ENCODE peak calls at places on chromosomes 3 and 15, in five cellular contexts. M is cardiac muscle cell, F is thyroid gland, U is uterus, P is heart left ventricle. C is an unnamed sample.

GRCh38 chr3:194306771-194307640 is 44.1 kb downstream of the CPN2 start:
- DNase-seq in M (no peak), F (peak; percentile 67), U (no peak), P (no peak), C (no peak)

GRCh38 chr3:73073091-73073707 is 11.7 kb downstream of the EBLN2 start:
- DNase-seq in M (no peak), F (no peak), U (no peak), P (no peak), C (no peak)

GRCh38 chr3:187941848-187942194 is 196.6 kb upstream of the BCL6 start:
- DNase-seq in M (no peak), F (no peak), U (no peak), P (no peak), C (no peak)

GRCh38 chr3:165185707-165186327 is 10.4 kb downstream of the SLITRK3 start:
- DNase-seq in M (peak; percentile 75), F (peak; percentile 45), U (peak; percentile 42), P (no peak), C (peak; percentile 61)

GRCh38 chr15:99019558-99020540 is 12.3 kb upstream of the PGPEP1L start:
- DNase-seq in M (peak; percentile 60), F (no peak), U (no peak), P (no peak), C (no peak)

GRCh38 chr3:130773371-130773770 is 26.7 kb upstream of the PIK3R4 start:
- DNase-seq in M (peak; percentile 85), F (peak; percentile 6), U (no peak), P (no peak), C (no peak)

GRCh38 chr15:37041836-37042235 is 58.5 kb downstream of the MEIS2 start:
- DNase-seq in M (no peak), F (no peak), U (no peak), P (no peak), C (no peak)

GRCh38 chr3:44954289-44954688 is 21.7 kb downstream of the ZDHHC3 start:
- DNase-seq in M (no peak), F (no peak), U (no peak), P (no peak), C (no peak)

GRCh38 chr3:165855581-165855980 is 18.4 kb upstream of the BCHE start:
- DNase-seq in M (peak; percentile 21), F (no peak), U (no peak), P (no peak), C (no peak)

DNA sequence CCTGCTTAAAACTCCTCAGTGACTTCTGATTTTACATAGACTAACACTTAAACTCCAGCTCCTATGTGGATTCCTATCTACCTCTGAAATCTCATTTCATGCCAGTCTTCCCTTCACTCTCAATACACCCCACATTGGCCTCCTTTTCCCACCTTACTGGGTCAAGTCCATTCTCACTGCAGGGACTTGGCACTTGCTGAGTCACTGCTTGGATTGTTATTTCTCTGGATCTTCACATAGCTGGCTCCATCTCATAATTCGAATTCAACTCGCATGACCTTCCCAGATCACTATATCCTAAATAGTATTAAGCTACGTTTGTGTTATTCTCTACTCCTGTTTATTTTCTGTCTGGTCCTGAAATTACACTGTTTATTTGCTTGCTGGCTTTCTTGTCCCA is 59.6 kb upstream of the FRMD4B start:
- DNase-seq in M (no peak), F (no peak), U (no peak), P (no peak), C (no peak)
- H3K4me3 ChIP-seq in M (no peak overlapping the region), F (no peak overlapping the region), U (peak overlapping the region; percentile 30), P (no peak overlapping the region), C (no peak overlapping the region)

GRCh38 chr3:63909431-63909830 is 2.8 kb downstream of the SCAANT1 start:
- DNase-seq in M (peak; percentile 34), F (no peak), U (no peak), P (no peak), C (no peak)

GRCh38 chr3:63908776-63909175 is 3.4 kb downstream of the SCAANT1 start:
- DNase-seq in M (no peak), F (no peak), U (no peak), P (no peak), C (no peak)

GRCh38 chr3:63905731-63906620 is 6.2 kb downstream of the SCAANT1 start:
- DNase-seq in M (no peak), F (no peak), U (no peak), P (no peak), C (no peak)

GRCh38 chr3:63910873-63911272 is 1.3 kb downstream of the SCAANT1 start:
- DNase-seq in M (no peak), F (no peak), U (no peak), P (no peak), C (no peak)

GRCh38 chr3:63908081-63908736 is 4.0 kb downstream of the SCAANT1 start:
- DNase-seq in M (peak; percentile 59), F (no peak), U (no peak), P (no peak), C (no peak)
- TF ChIP-seq CTCF in M (peak; percentile 48), F (no peak), U (peak; percentile 43), P (peak; percentile 32), C (no peak)

DNA sequence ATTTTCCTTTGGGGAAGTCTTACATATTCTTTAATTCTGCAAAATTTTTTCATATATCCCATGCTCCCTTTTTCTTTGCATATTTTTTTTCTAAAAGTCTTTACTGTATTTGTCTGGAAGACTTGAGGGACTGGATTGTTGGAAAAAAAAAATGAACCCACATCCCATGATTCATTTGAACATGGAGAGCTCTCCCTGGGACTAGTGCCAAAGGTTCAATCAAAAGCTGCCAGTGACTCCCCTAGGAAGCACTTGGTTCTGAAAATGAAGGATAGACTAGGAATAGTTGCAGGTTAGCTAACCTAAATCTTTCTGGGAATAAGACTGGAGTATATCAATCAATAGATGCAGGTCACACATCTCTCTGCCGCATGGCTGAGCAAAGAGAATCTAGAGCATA is 16.4 kb upstream of the BNC1 start:
- DNase-seq in M (peak; percentile 64), F (no peak), U (no peak), P (no peak), C (no peak)
- H3K4me3 ChIP-seq in M (no peak overlapping the region), F (no peak overlapping the region), U (no peak overlapping the region), P (no peak overlapping the region), C (no peak overlapping the region)

DNA sequence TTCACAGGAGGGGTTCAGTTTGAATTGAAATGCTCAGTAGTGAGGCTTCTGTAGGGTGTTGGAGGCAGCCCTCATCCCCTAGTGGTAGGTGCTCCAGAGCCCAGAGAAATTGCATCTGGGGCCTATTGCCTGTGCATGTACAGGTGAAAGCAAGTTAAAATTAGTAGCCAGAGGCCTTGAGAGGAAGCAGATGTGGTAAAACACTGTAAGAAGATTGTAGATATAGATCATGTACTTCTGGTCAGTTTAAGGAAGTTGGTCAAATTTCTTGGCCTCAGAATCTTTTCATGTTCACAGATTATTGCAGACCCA is 34.6 kb downstream of the IGSF10 start:
- DNase-seq in M (no peak), F (no peak), U (no peak), P (no peak), C (no peak)
- TF ChIP-seq CTCF in M (peak; percentile 26), F (no peak), U (no peak), P (no peak), C (no peak)

DNA sequence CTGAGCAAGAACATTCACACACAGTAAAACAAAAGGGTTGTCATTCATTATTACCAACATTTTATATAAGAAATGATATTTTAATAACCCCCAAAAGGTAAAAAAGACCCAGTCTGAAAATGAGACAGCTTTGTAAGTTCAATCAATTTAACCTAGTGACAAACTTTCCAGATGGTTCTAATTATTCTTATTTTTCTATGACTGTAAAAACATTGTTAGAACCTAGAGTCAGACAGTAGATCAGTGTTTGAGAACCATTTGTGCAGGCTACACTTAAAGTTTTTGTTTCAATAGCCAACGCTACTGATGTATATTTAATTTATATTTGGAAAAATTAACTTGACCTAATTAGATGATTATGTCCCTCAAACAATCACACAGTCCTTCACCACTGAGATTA is 708.4 kb upstream of the CBLB start:
- DNase-seq in M (no peak), F (no peak), U (no peak), P (no peak), C (no peak)
- H3K4me3 ChIP-seq in M (no peak overlapping the region), F (no peak overlapping the region), U (no peak overlapping the region), P (no peak overlapping the region), C (no peak overlapping the region)

GRCh38 chr3:184914628-184915027 is 102.7 kb downstream of the VPS8 start:
- DNase-seq in M (no peak), F (no peak), U (no peak), P (no peak), C (no peak)
- TF ChIP-seq CTCF in M (no peak), F (no peak), U (no peak), P (no peak), C (no peak)

GRCh38 chr3:30344288-30344687 is 262.1 kb upstream of the TGFBR2 start:
- DNase-seq in M (no peak), F (no peak), U (no peak), P (peak; percentile 18), C (no peak)
- H3K4me3 ChIP-seq in M (no peak overlapping the region), F (no peak overlapping the region), U (no peak overlapping the region), P (no peak overlapping the region), C (no peak overlapping the region)

GRCh38 chr15:75661041-75661778 is 13.5 kb downstream of the SNX33 start:
- DNase-seq in M (peak; percentile 97), F (peak; percentile 96), U (peak; percentile 93), P (peak; percentile 90), C (peak; percentile 73)
- TF ChIP-seq CTCF in M (no peak), F (no peak), U (no peak), P (no peak), C (no peak)